ENCODE peak calls at places on chromosomes 7 and 10, in seven cellular contexts. J, O, F, V, P, L and R are unnamed samples.

GRCh38 chr7:67631496-67631895 is 634.9 kb downstream of the TYW1 start:
- DNase-seq in J (peak; percentile 20), O (no peak), F (no peak), V (no peak), P (no peak), L (no peak), R (no peak)

GRCh38 chr10:16887565-16887964 is 70.3 kb upstream of the RSU1 start:
- DNase-seq in J (no peak), O (peak; percentile 42), F (no peak), V (no peak), P (no peak), L (no peak), R (no peak)

GRCh38 chr7:88267421-88267820 is 39.3 kb downstream of the STEAP4 start:
- DNase-seq in J (no peak), O (no peak), F (no peak), V (no peak), P (no peak), L (no peak), R (no peak)

GRCh38 chr10:13711281-13711680 is 124.5 kb downstream of the PRPF18 start:
- DNase-seq in J (no peak), O (no peak), F (no peak), V (no peak), P (no peak), L (no peak), R (no peak)

GRCh38 chr7:140537750-140538482 is 58.6 kb upstream of the MKRN1 start:
- DNase-seq in J (no peak), O (no peak), F (no peak), V (no peak), P (no peak), L (no peak), R (no peak)

GRCh38 chr7:154383045-154383444 is 330.8 kb downstream of the DPP6 start:
- DNase-seq in J (no peak), O (no peak), F (no peak), V (no peak), P (no peak), L (no peak), R (no peak)

GRCh38 chr10:42988517-42989395 is 88.1 kb upstream of the RET start:
- DNase-seq in J (no peak), O (peak; percentile 14), F (peak; percentile 35), V (no peak), P (peak; percentile 23), L (peak; percentile 30), R (peak; percentile 73)

GRCh38 chr7:155576416-155576815 is 30.1 kb upstream of the CNPY1 start:
- DNase-seq in J (no peak), O (no peak), F (no peak), V (no peak), P (no peak), L (peak; percentile 27), R (no peak)

GRCh38 chr10:130221456-130222375 is 85.5 kb downstream of the GLRX3 start:
- DNase-seq in J (no peak), O (no peak), F (no peak), V (no peak), P (no peak), L (peak; percentile 22), R (no peak)

GRCh38 chr10:124593431-124593985 is 131.9 kb downstream of the LHPP start:
- DNase-seq in J (peak; percentile 25), O (no peak), F (no peak), V (no peak), P (peak; percentile 45), L (no peak), R (no peak)

DNA sequence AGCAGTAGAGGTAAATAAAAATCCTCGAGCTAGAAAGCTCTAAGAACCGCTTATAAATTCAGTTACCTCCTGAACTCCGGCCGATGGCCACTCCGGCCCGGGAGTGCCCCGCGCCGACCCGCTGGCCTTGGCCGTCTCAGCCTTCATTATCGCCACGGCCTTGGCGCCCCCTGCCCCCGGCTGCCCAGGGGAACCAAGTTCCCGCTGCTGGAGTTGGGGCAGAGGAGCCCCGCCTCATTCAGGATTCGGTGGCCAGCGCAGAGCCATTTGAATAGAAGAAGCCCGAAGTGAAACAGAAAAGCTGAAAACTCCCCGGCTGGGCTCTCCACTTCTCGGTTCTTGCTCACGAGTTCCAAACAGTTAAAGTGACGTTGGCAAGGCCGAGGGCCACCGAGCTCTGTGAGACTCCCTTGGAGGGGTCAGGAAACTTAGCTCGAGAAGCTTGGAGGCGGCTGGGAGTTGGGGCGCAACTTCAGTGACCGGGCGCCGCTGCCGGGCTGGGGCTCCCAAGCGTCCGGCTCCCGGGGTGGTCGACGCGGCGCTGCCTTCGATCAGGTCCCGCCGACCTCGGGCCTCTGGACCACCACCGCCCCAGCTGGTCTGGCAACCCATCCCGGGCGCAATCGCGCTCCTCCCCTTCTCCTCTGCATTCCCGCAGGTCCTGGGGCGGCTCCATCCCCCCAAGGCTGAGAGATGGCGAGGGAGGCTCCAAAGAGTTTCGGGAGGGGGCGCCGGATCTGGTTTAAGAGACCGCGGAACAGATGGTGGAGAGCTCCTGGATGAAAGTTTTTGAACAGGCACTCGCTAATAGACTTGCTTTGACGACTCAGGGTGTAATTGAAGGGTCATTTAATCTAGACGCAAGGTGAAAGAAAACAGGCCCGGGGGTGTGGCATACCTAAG is 5.8 kb upstream of the FEZF1 start:
- DNase-seq in J (peak; percentile 16), O (no peak), F (no peak), V (no peak), P (peak; percentile 90), L (no peak), R (no peak)
- H3K27me3 ChIP-seq in J (peaks cover 3% of the 10 kb centered on the region), O (peaks cover 95% of the 10 kb centered on the region), F (peaks cover 100% of the 10 kb centered on the region), V (peaks cover 4% of the 10 kb centered on the region), P (peaks cover 97% of the 10 kb centered on the region), L (peaks cover 1% of the 10 kb centered on the region), R (peaks cover 57% of the 10 kb centered on the region)

DNA sequence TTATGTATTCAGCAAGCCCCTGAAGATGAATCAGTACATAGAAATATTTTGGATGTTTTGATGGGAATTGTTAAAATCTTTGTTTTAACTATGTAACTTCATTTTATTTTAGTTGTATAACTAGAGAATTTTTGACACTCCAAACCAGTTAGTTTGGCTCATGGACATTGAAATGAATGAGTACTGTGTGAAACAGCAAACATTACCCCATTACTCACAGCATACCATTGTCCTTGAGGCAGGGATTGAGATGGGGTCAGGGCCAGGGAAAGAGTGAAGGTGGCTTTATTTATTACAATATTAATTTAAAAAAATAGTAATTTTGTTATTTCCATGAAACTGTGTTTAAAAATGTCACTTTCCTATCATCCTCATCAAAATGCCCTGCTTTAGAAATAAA is 4.8 kb upstream of the BMPER start:
- DNase-seq in J (no peak), O (no peak), F (no peak), V (no peak), P (no peak), L (no peak), R (no peak)
- H3K27me3 ChIP-seq in J (no peaks in the 10 kb centered on the region), O (no peaks in the 10 kb centered on the region), F (peaks cover 7% of the 10 kb centered on the region), V (no peaks in the 10 kb centered on the region), P (peaks cover 34% of the 10 kb centered on the region), L (peaks cover 2% of the 10 kb centered on the region), R (peaks cover 31% of the 10 kb centered on the region)

GRCh38 chr10:116210588-116211346 is 62.2 kb downstream of the GFRA1 start:
- DNase-seq in J (no peak), O (no peak), F (no peak), V (no peak), P (no peak), L (no peak), R (no peak)

GRCh38 chr10:116211682-116212081 is 61.3 kb downstream of the GFRA1 start:
- DNase-seq in J (no peak), O (no peak), F (no peak), V (no peak), P (no peak), L (no peak), R (no peak)

GRCh38 chr10:116208999-116209398 is 64.0 kb downstream of the GFRA1 start:
- DNase-seq in J (no peak), O (no peak), F (no peak), V (no peak), P (no peak), L (no peak), R (no peak)

GRCh38 chr10:116207180-116207579 is 65.8 kb downstream of the GFRA1 start:
- DNase-seq in J (no peak), O (no peak), F (no peak), V (no peak), P (no peak), L (no peak), R (no peak)

DNA sequence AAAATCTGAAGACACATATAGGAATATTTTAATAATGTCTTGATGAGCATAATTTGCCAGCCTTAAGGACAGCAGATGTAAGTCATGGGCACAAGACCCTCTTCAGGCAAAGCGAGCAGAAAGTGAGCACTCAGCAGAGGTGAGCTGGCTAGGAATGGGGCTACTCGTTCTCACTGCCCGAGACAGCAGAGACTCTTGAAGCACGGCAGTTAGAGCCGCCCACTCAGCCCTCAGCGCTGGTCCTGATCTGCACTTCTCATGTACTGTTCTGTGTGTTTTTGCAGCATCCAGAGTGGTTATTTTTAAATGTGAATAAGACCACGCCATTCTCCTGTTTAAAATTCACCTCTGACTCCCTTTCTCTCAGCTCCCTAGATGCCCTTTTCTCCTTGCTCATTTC is 65.3 kb downstream of the GFRA1 start:
- DNase-seq in J (no peak), O (no peak), F (no peak), V (no peak), P (no peak), L (no peak), R (no peak)
- H3K27me3 ChIP-seq in J (no peaks in the 10 kb centered on the region), O (no peaks in the 10 kb centered on the region), F (no peaks in the 10 kb centered on the region), V (no peaks in the 10 kb centered on the region), P (no peaks in the 10 kb centered on the region), L (no peaks in the 10 kb centered on the region), R (no peaks in the 10 kb centered on the region)

DNA sequence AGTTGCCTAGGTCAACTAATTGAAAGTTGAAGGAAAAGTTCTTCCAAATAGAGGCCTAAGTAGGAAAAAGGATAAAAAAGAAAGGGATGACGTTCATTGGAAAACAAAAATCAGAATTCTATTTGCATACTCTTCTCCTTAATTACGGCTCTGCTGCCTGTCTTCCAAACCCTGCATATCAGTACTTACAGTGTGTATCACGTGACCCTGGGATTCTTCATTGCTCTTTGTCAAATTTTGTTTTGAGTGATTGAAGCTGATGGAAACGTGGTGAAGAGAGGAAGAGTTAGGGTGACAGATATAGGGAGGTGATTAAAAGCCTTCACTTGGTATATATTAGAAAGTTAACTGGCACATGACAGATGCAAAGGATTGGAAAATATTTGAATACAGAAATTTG is 97.9 kb downstream of the ZNF92 start:
- DNase-seq in J (no peak), O (no peak), F (no peak), V (no peak), P (no peak), L (no peak), R (no peak)
- H3K27me3 ChIP-seq in J (no peaks in the 10 kb centered on the region), O (peaks cover 27% of the 10 kb centered on the region), F (no peaks in the 10 kb centered on the region), V (no peaks in the 10 kb centered on the region), P (no peaks in the 10 kb centered on the region), L (no peaks in the 10 kb centered on the region), R (no peaks in the 10 kb centered on the region)

GRCh38 chr10:59244871-59245270 is 68.4 kb downstream of the PHYHIPL start:
- DNase-seq in J (no peak), O (no peak), F (no peak), V (no peak), P (no peak), L (no peak), R (no peak)
- H3K27me3 ChIP-seq in J (no peaks in the 10 kb centered on the region), O (no peaks in the 10 kb centered on the region), F (no peaks in the 10 kb centered on the region), V (no peaks in the 10 kb centered on the region), P (no peaks in the 10 kb centered on the region), L (no peaks in the 10 kb centered on the region), R (peaks cover 2% of the 10 kb centered on the region)

DNA sequence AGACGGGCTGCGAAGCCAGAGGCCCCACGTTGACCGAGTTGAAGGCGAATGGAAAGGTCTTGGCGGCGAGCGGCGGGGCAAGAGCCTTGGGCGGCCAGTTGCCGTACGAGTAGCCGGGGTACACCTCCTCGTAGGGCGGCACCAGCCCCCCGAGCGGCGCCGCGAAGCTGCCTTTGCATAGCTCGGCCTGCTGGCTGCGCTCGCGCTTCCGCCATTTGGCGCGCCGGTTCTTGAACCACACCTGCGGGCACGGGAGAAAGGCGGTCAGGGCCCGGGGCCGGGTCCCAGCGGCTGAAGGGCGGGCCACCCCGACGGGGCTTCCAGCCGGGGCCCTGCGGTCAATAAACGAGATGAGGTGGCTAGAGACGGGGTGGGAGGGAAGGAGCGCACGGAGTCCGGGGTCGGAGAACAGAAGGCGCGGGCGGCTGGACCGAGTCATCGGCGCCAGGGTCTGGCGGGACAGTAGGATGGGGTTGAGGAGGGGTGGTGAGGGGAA is 4.8 kb downstream of the ELOVL3 start:
- DNase-seq in J (no peak), O (peak; percentile 74), F (no peak), V (no peak), P (peak; percentile 87), L (no peak), R (peak; percentile 30)
- H3K27me3 ChIP-seq in J (no peaks in the 10 kb centered on the region), O (peaks cover 17% of the 10 kb centered on the region), F (peaks cover 30% of the 10 kb centered on the region), V (no peaks in the 10 kb centered on the region), P (peaks cover 89% of the 10 kb centered on the region), L (peaks cover 1% of the 10 kb centered on the region), R (peaks cover 14% of the 10 kb centered on the region)